ENCODE peak calls at places on chromosomes 5 and 9, in four cellular contexts. X, O, R and S are unnamed samples.

GRCh38 chr9:136686794-136687711 is at the start of gene AGPAT2:
- DNase-seq in O (peak), X (peak), R (peak), S (no peak)

GRCh38 chr5:141521244-141521781 is 32.4 kb downstream of the PCDHGC5 start:
- DNase-seq in O (no peak), R (peak), X (peak), S (peak)

GRCh38 chr5:135501965-135502364 is 33.8 kb downstream of the NEUROG1 start:
- DNase-seq in X (no peak), R (no peak), O (no peak), S (no peak)

GRCh38 chr5:137594717-137595116 is 95.6 kb upstream of the SPOCK1 start:
- DNase-seq in R (no peak), O (no peak), X (peak), S (peak)

GRCh38 chr5:74738406-74738805 is 28.5 kb downstream of the GFM2 start:
- DNase-seq in R (peak), O (no peak), X (no peak), S (no peak)

GRCh38 chr5:132090107-132090506 is 16.5 kb downstream of the CSF2 start:
- DNase-seq in O (no peak), X (peak), R (peak), S (peak)

GRCh38 chr5:137822158-137822764 is 45.4 kb upstream of the MYOT start:
- DNase-seq in R (peak), O (peak), X (peak), S (peak)

GRCh38 chr9:24939099-24939850 is 393.6 kb upstream of the IZUMO3 start:
- DNase-seq in R (no peak), O (no peak), X (no peak), S (no peak)

GRCh38 chr5:178496661-178497060 is 93.5 kb downstream of the COL23A1 start:
- DNase-seq in X (no peak), R (no peak), O (no peak), S (no peak)

GRCh38 chr5:179137001-179137642 is 76.9 kb downstream of the ZNF354C start:
- DNase-seq in R (no peak), O (no peak), X (no peak), S (no peak)

GRCh38 chr5:93574939-93575241 is 6.1 kb downstream of the NR2F1-AS1 start:
- DNase-seq in R (no peak), O (no peak), X (peak), S (no peak)

GRCh38 chr5:86878250-86878649 is 260.5 kb downstream of the COX7C start:
- DNase-seq in X (no peak), O (no peak), R (no peak), S (no peak)

GRCh38 chr5:126054593-126055347 is 368.4 kb upstream of the GRAMD2B start:
- DNase-seq in X (no peak), R (no peak), O (no peak), S (no peak)

GRCh38 chr5:140550147-140551079 is 3.0 kb downstream of the EIF4EBP3 start:
- DNase-seq in R (no peak), X (no peak), O (no peak), S (no peak)

GRCh38 chr9:86732514-86732913 is 214.8 kb downstream of the GAS1 start:
- DNase-seq in X (peak), O (no peak), R (peak), S (peak)

GRCh38 chr5:132364319-132364718 is 5.2 kb upstream of the SLC22A5 start:
- DNase-seq in O (no peak), X (peak), R (peak), S (peak)

GRCh38 chr9:129584136-129584535 is 36.8 kb downstream of the C9orf50 start:
- DNase-seq in X (peak), R (peak), O (peak), S (peak)

GRCh38 chr5:136028782-136029742 is at the start of gene TGFBI:
- DNase-seq in X (peak), R (peak), O (peak), S (peak)

GRCh38 chr9:130328349-130328801 is 62.8 kb downstream of the HMCN2 start:
- DNase-seq in R (no peak), X (no peak), O (no peak), S (peak)

GRCh38 chr9:136412912-136413420 is 2.5 kb downstream of the PMPCA start:
- DNase-seq in R (no peak), O (no peak), X (no peak), S (peak)

GRCh38 chr5:91079037-91079436 is 304.1 kb downstream of the ARRDC3 start:
- DNase-seq in X (peak), R (peak), O (no peak), S (peak)

GRCh38 chr9:35972093-35972492 is 14.1 kb upstream of the OR2S2 start:
- DNase-seq in X (no peak), R (no peak), O (no peak), S (no peak)

GRCh38 chr5:54480296-54480695 is 24.8 kb downstream of the HSPB3 start:
- DNase-seq in R (no peak), X (no peak), O (no peak), S (no peak)

GRCh38 chr9:35553670-35554543 is 51.2 kb upstream of the TESK1 start:
- DNase-seq in O (no peak), R (peak), X (peak), S (peak)

GRCh38 chr5:33890147-33890546 is 1.6 kb downstream of the ADAMTS12 start:
- DNase-seq in O (no peak), X (peak), R (no peak), S (peak)

GRCh38 chr9:35737143-35737542 is 4.7 kb downstream of the CREB3 start:
- DNase-seq in X (no peak), R (no peak), O (no peak), S (no peak)

GRCh38 chr5:120380644-120381043 is 83.5 kb upstream of the PRR16 start:
- DNase-seq in R (no peak), X (no peak), O (no peak), S (no peak)

GRCh38 chr9:126166291-126166690 is 160.3 kb upstream of the MVB12B start:
- DNase-seq in O (no peak), R (no peak), X (no peak), S (no peak)

GRCh38 chr9:37423508-37423907 is 1.0 kb downstream of the GRHPR start:
- DNase-seq in X (no peak), O (no peak), R (no peak), S (no peak)

GRCh38 chr5:16271851-16272250 is 92.3 kb upstream of the MARCHF11 start:
- DNase-seq in R (no peak), X (no peak), O (no peak), S (no peak)

GRCh38 chr5:142175039-142175438 is 66.5 kb downstream of the NDFIP1 start:
- DNase-seq in X (no peak), O (no peak), R (no peak), S (no peak)

GRCh38 chr5:96785271-96785670 is 22.5 kb downstream of the ERAP1 start:
- DNase-seq in O (no peak), X (no peak), R (no peak), S (no peak)

GRCh38 chr9:96868709-96869108 is 14.4 kb upstream of the ZNF782 start:
- DNase-seq in R (peak), O (no peak), X (no peak), S (no peak)

GRCh38 chr9:86521936-86522335 is 167.7 kb upstream of the TUT7 start:
- DNase-seq in O (no peak), X (no peak), R (no peak), S (peak)

GRCh38 chr9:5899292-5899691 is 8.6 kb downstream of the MLANA start:
- DNase-seq in X (no peak), R (peak), O (no peak), S (no peak)
- TF ChIP-seq CTCF in X (no peak), R (peak), O (no peak), S (peak)

DNA sequence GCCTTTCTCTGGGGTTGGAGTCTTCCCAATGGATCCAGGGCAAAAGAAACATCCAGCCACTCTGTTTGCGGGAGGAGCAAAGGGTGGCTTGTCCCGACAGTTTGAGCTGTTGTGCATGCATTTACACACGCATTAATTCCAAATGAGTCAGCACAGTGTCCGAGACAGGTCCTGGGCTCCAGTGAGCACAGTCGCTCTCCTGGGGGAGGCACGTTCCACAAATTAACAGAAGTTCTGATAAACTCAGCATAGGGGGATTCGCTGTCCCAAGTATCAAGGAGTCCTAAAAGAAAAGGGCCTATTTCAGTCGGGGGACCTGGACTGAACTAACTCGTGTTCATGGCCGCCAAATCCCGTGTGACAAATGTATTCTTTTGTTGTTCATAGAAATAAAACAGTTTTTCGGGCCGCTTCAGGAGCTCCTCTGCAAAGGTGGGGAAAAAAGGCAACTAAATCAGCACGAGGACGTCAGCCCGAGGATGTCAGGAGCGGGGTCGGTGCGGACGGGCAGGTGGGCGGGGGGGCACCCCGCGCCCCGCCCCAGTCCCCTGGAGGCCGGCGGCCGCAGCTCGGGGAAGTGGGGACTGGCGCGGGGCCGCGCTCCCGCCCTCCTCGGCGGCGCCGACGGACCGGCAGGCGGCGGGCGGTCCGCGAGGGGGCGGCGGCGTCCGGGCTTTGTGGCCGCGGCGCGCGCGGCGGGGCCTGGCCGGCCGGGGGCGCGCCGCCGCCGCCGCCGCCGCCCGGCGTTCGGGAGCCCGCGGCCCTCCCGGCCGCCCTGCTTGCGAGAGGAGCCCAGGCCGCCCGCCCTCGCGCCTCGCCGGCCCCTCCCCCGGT is at the start of gene MSANTD3:
- DNase-seq in X (peak), O (peak), R (peak), S (peak)
- TF ChIP-seq CTCF in X (no peak), O (no peak), R (no peak), S (no peak)

GRCh38 chr9:113228130-113228665 is 6.9 kb downstream of the SLC31A1 start:
- DNase-seq in X (no peak), O (no peak), R (no peak), S (no peak)
- TF ChIP-seq CTCF in X (no peak), O (no peak), R (no peak), S (no peak)

DNA sequence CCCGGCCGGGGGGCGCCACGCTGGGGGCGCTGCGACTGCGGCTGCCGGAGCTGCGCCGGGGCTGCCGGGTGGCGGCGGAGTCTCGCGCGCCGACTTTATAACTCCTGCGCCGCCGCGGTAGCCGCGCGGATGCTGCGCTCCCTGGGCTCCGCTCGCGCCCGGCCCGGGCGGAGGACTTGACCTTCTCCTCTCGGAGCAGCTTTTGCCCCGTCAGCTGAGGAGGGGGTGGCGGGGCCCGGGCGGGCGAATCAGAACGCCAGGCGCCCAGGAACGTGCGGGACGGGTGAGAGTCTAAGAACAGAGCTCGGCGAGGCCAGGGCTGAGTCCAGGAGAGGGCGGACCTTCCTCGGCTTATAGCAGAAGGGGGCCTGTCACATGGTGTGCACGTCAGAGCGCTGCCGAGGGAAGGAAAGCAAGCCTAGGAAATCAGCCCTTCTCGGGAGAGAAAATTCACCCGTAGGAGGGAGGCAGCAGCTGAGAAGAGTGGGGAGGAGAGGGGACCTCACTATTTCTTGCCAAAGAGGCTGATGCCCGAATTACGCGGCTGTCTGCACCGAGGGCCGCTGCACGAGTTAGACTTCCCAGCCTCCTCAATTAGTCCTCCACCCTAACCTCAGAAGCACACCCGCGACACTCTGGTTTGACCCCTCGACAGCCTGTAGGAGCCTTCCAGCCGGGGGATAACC is at the start of gene FOXD1:
- DNase-seq in X (peak), O (peak), R (peak), S (peak)
- TF ChIP-seq CTCF in X (peak), O (no peak), R (no peak), S (no peak)

DNA sequence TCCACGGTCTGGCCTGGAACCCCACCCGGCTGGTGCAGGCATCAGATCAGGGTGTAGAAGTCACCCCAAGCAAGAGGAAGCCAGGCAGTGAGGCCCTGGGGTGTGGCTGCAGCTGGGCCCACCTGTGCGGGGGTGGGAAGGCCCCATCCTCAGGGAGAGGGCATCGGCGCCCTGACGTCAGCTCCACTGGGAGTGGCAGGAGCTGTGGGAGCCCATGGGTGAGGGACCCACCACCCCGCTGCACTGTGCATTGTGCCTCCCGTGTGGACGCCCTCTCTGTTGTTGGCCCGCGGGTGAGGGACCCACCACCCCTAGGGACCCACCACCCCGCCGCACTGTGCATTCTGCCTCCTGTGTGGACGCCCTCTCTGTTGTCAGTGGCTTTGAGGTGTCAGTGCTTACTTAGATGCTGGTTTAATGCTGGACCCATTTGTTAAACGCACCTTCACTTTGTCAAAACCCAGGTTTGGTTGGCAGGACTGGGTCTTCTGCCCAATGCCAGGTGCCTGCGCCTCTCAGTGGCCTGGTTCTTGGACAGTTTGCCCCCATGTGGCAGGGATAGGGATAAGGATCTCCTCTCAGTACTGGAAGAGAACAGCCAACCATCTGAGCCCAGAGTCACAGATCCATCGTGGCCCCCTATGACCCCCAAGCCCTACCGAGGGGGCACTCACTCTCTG is 6.9 kb upstream of the EXOC3 start:
- DNase-seq in X (no peak), R (peak), O (no peak), S (peak)
- TF ChIP-seq CTCF in X (peak), R (peak), O (no peak), S (peak)

GRCh38 chr5:154158379-154158738 is 32.2 kb upstream of the GALNT10 start:
- DNase-seq in R (no peak), O (no peak), X (no peak), S (no peak)

GRCh38 chr5:154159343-154159742 is 31.2 kb upstream of the GALNT10 start:
- DNase-seq in R (peak), X (peak), O (no peak), S (no peak)

GRCh38 chr5:154163327-154163997 is 27.1 kb upstream of the GALNT10 start:
- DNase-seq in X (no peak), R (no peak), O (no peak), S (no peak)

GRCh38 chr5:154162475-154163217 is 27.9 kb upstream of the GALNT10 start:
- DNase-seq in R (no peak), X (no peak), O (no peak), S (no peak)

GRCh38 chr5:154157483-154158378 is 32.8 kb upstream of the GALNT10 start:
- DNase-seq in R (no peak), X (no peak), O (no peak), S (no peak)
- TF ChIP-seq CTCF in R (peak), X (peak), O (no peak), S (peak)

GRCh38 chr9:4666042-4666699 is at the start of gene SPATA6L:
- DNase-seq in R (peak), O (peak), X (peak), S (peak)
- TF ChIP-seq CTCF in R (peak), O (no peak), X (peak), S (peak)

GRCh38 chr9:127169507-127169883 is 47.1 kb upstream of the ANGPTL2 start:
- DNase-seq in R (no peak), O (no peak), X (no peak), S (no peak)

GRCh38 chr9:127172066-127172707 is 49.8 kb upstream of the ANGPTL2 start:
- DNase-seq in O (no peak), X (no peak), R (no peak), S (no peak)

GRCh38 chr9:127170652-127171051 is 48.2 kb upstream of the ANGPTL2 start:
- DNase-seq in O (no peak), X (no peak), R (no peak), S (no peak)

GRCh38 chr9:127168756-127169506 is 46.5 kb upstream of the ANGPTL2 start:
- DNase-seq in X (peak), R (no peak), O (no peak), S (no peak)

DNA sequence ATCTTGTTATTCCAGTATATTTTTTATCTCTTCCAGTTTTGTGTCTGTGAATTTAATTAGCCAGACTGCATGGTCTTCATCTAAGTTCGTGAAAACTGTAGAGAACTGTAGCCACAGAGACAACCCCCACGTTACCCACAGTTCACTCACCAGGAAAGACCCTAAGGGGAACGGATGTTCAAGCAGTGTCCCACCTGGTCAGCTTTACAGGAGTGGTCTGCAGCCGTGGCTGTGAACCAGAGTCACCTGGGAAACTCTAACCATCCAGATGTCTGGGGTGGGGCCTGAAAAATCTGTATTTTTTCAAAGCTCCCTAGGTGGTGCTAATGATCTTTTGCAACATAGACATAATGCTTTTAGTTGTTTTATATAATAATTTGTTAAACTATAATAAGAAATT is 47.6 kb upstream of the ANGPTL2 start:
- DNase-seq in R (no peak), O (no peak), X (no peak), S (no peak)
- TF ChIP-seq CTCF in R (no peak), O (no peak), X (no peak), S (no peak)

GRCh38 chr9:133188006-133188842 is 20.8 kb downstream of the OBP2B start:
- DNase-seq in X (no peak), O (peak), R (peak), S (peak)
- TF ChIP-seq CTCF in X (peak), O (no peak), R (peak), S (peak)

DNA sequence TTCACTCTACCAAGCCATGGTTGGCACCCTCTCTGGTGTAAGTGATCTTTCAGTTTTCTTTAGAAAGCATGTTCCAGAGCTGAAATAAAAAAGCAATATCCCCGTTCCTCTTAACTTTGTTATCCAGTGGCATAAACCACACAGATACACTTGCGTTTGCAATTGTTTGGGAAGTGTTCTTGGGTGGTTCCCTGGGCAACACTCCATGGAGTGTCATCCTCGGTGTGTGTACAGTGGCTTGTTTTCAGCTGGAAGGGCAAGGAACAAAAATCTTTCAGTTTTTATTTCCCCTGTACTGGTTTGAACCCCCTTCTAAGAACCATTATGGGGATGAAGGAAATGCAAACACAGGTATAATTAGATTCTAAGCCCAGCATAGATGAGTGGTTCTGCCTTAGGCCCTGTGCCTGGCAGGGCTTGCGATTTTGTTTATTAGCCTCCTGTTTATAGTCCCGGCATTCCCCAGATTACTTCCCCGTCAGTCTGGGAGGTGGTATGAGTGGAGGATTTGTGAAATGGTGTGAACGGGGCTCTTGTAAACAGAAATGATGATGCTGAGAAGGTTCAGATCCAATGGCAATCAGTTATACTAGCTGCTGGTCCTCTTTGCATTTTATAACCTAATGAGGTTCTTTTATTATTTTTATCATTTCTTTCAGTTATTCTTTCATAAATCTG is 76.0 kb upstream of the CD180 start:
- DNase-seq in R (no peak), O (no peak), X (no peak), S (no peak)
- TF ChIP-seq CTCF in R (no peak), O (no peak), X (no peak), S (no peak)